ENCODE peak calls at places on chromosomes 12 and 14, in seven cellular contexts. One of them, this sample, is unnamed.

GRCh38 chr12:51819851-51820720 is 28.4 kb downstream of the FIGNL2 start:
- DNase-seq in esophagus squamous epithelium: no peak
- DNase-seq in H9: no peak
- DNase-seq in lung: no peak
- DNase-seq in neural progenitor cell: peak
- DNase-seq in esophagus muscularis mucosa: no peak
- DNase-seq in nephron progenitor cell: no peak
- DNase-seq in this sample: no peak

GRCh38 chr14:64906022-64906421 is 8.2 kb upstream of the CHURC1 start:
- DNase-seq in esophagus squamous epithelium: no peak
- DNase-seq in H9: no peak
- DNase-seq in lung: no peak
- DNase-seq in neural progenitor cell: no peak
- DNase-seq in esophagus muscularis mucosa: no peak
- DNase-seq in nephron progenitor cell: no peak
- DNase-seq in this sample: no peak

GRCh38 chr14:68936476-68936875 is 42.6 kb downstream of the ACTN1 start:
- DNase-seq in esophagus squamous epithelium: no peak
- DNase-seq in H9: no peak
- DNase-seq in lung: no peak
- DNase-seq in neural progenitor cell: no peak
- DNase-seq in esophagus muscularis mucosa: no peak
- DNase-seq in nephron progenitor cell: no peak
- DNase-seq in this sample: no peak

GRCh38 chr12:19129486-19130223 is at the start of gene PLEKHA5:
- DNase-seq in esophagus squamous epithelium: no peak
- DNase-seq in H9: peak
- DNase-seq in lung: peak
- DNase-seq in neural progenitor cell: peak
- DNase-seq in esophagus muscularis mucosa: no peak
- DNase-seq in nephron progenitor cell: peak
- DNase-seq in this sample: peak

GRCh38 chr12:77118696-77119095 is 53.3 kb upstream of the E2F7 start:
- DNase-seq in esophagus squamous epithelium: no peak
- DNase-seq in H9: no peak
- DNase-seq in lung: no peak
- DNase-seq in neural progenitor cell: no peak
- DNase-seq in esophagus muscularis mucosa: no peak
- DNase-seq in nephron progenitor cell: no peak
- DNase-seq in this sample: peak

GRCh38 chr14:71243697-71244096 is 336.4 kb downstream of the PCNX1 start:
- DNase-seq in esophagus squamous epithelium: no peak
- DNase-seq in H9: no peak
- DNase-seq in lung: no peak
- DNase-seq in neural progenitor cell: no peak
- DNase-seq in esophagus muscularis mucosa: no peak
- DNase-seq in nephron progenitor cell: no peak
- DNase-seq in this sample: no peak

GRCh38 chr12:131101703-131102492 is 148.2 kb downstream of the ADGRD1 start:
- DNase-seq in esophagus squamous epithelium: no peak
- DNase-seq in H9: peak
- DNase-seq in lung: no peak
- DNase-seq in neural progenitor cell: no peak
- DNase-seq in esophagus muscularis mucosa: no peak
- DNase-seq in nephron progenitor cell: no peak
- DNase-seq in this sample: no peak

GRCh38 chr12:107131832-107132616 is 38.7 kb upstream of the CRY1 start:
- DNase-seq in esophagus squamous epithelium: no peak
- DNase-seq in H9: peak
- DNase-seq in lung: no peak
- DNase-seq in neural progenitor cell: peak
- DNase-seq in esophagus muscularis mucosa: no peak
- DNase-seq in nephron progenitor cell: peak
- DNase-seq in this sample: peak

GRCh38 chr14:64628940-64629403 is 75.3 kb upstream of the PLEKHG3 start:
- DNase-seq in esophagus squamous epithelium: no peak
- DNase-seq in H9: no peak
- DNase-seq in lung: no peak
- DNase-seq in neural progenitor cell: no peak
- DNase-seq in esophagus muscularis mucosa: no peak
- DNase-seq in nephron progenitor cell: no peak
- DNase-seq in this sample: peak

GRCh38 chr12:113432976-113433375 is 10.8 kb downstream of the SDSL start:
- DNase-seq in esophagus squamous epithelium: no peak
- DNase-seq in H9: no peak
- DNase-seq in lung: no peak
- DNase-seq in neural progenitor cell: no peak
- DNase-seq in esophagus muscularis mucosa: no peak
- DNase-seq in nephron progenitor cell: no peak
- DNase-seq in this sample: no peak

GRCh38 chr12:75878382-75878720 is 153.2 kb downstream of the PHLDA1 start:
- DNase-seq in esophagus squamous epithelium: no peak
- DNase-seq in H9: no peak
- DNase-seq in lung: no peak
- DNase-seq in neural progenitor cell: no peak
- DNase-seq in esophagus muscularis mucosa: no peak
- DNase-seq in nephron progenitor cell: no peak
- DNase-seq in this sample: no peak

GRCh38 chr12:79426121-79426520 is 264.6 kb downstream of the PAWR start:
- DNase-seq in esophagus squamous epithelium: no peak
- DNase-seq in H9: no peak
- DNase-seq in lung: no peak
- DNase-seq in neural progenitor cell: no peak
- DNase-seq in esophagus muscularis mucosa: no peak
- DNase-seq in nephron progenitor cell: no peak
- DNase-seq in this sample: no peak

GRCh38 chr14:93135399-93135798 is 19.7 kb upstream of the ITPK1 start:
- DNase-seq in esophagus squamous epithelium: no peak
- DNase-seq in H9: no peak
- DNase-seq in lung: no peak
- DNase-seq in neural progenitor cell: no peak
- DNase-seq in esophagus muscularis mucosa: no peak
- DNase-seq in nephron progenitor cell: no peak
- DNase-seq in this sample: peak

GRCh38 chr14:104297313-104297704 is 158.9 kb downstream of the KIF26A start:
- DNase-seq in esophagus squamous epithelium: no peak
- DNase-seq in H9: no peak
- DNase-seq in lung: no peak
- DNase-seq in neural progenitor cell: no peak
- DNase-seq in esophagus muscularis mucosa: no peak
- DNase-seq in nephron progenitor cell: no peak
- DNase-seq in this sample: no peak

GRCh38 chr14:70771781-70772212 is 37.5 kb downstream of the MAP3K9 start:
- DNase-seq in esophagus squamous epithelium: no peak
- DNase-seq in H9: peak
- DNase-seq in lung: no peak
- DNase-seq in neural progenitor cell: peak
- DNase-seq in esophagus muscularis mucosa: no peak
- DNase-seq in nephron progenitor cell: peak
- DNase-seq in this sample: peak

GRCh38 chr14:75292016-75292646 is 13.5 kb downstream of the FOS start:
- DNase-seq in esophagus squamous epithelium: no peak
- DNase-seq in H9: no peak
- DNase-seq in lung: no peak
- DNase-seq in neural progenitor cell: no peak
- DNase-seq in esophagus muscularis mucosa: no peak
- DNase-seq in nephron progenitor cell: no peak
- DNase-seq in this sample: no peak

GRCh38 chr14:99505089-99505488 is 23.9 kb downstream of the CCNK start:
- DNase-seq in esophagus squamous epithelium: no peak
- DNase-seq in H9: no peak
- DNase-seq in lung: no peak
- DNase-seq in neural progenitor cell: no peak
- DNase-seq in esophagus muscularis mucosa: no peak
- DNase-seq in nephron progenitor cell: no peak
- DNase-seq in this sample: no peak

GRCh38 chr12:28961948-28962384 is 187.1 kb upstream of the FAR2 start:
- DNase-seq in esophagus squamous epithelium: no peak
- DNase-seq in H9: no peak
- DNase-seq in lung: no peak
- DNase-seq in neural progenitor cell: no peak
- DNase-seq in esophagus muscularis mucosa: no peak
- DNase-seq in nephron progenitor cell: no peak
- DNase-seq in this sample: no peak

GRCh38 chr14:22388669-22389625 is 200.1 kb downstream of the DAD1 start:
- DNase-seq in esophagus squamous epithelium: no peak
- DNase-seq in H9: no peak
- DNase-seq in lung: no peak
- DNase-seq in neural progenitor cell: no peak
- DNase-seq in esophagus muscularis mucosa: no peak
- DNase-seq in nephron progenitor cell: no peak
- DNase-seq in this sample: peak

GRCh38 chr12:96720363-96720705 is 186.7 kb upstream of the NEDD1 start:
- DNase-seq in esophagus squamous epithelium: no peak
- DNase-seq in H9: peak
- DNase-seq in lung: no peak
- DNase-seq in neural progenitor cell: no peak
- DNase-seq in esophagus muscularis mucosa: no peak
- DNase-seq in nephron progenitor cell: no peak
- DNase-seq in this sample: peak

GRCh38 chr12:26880625-26881024 is 47.6 kb upstream of the ITPR2 start:
- DNase-seq in esophagus squamous epithelium: no peak
- DNase-seq in H9: no peak
- DNase-seq in lung: no peak
- DNase-seq in neural progenitor cell: no peak
- DNase-seq in esophagus muscularis mucosa: peak
- DNase-seq in nephron progenitor cell: no peak
- DNase-seq in this sample: no peak

GRCh38 chr14:75040497-75040896 is 10.8 kb downstream of the MLH3 start:
- DNase-seq in esophagus squamous epithelium: no peak
- DNase-seq in H9: no peak
- DNase-seq in lung: no peak
- DNase-seq in neural progenitor cell: no peak
- DNase-seq in esophagus muscularis mucosa: no peak
- DNase-seq in nephron progenitor cell: no peak
- DNase-seq in this sample: no peak

GRCh38 chr14:74302160-74302628 is 540 bp downstream of the ABCD4 start:
- DNase-seq in esophagus squamous epithelium: no peak
- DNase-seq in H9: no peak
- DNase-seq in lung: no peak
- DNase-seq in neural progenitor cell: peak
- DNase-seq in esophagus muscularis mucosa: no peak
- DNase-seq in nephron progenitor cell: no peak
- DNase-seq in this sample: peak

GRCh38 chr14:20855652-20856291 is 35.4 kb upstream of the RNASE3 start:
- DNase-seq in esophagus squamous epithelium: peak
- DNase-seq in H9: peak
- DNase-seq in lung: peak
- DNase-seq in neural progenitor cell: peak
- DNase-seq in esophagus muscularis mucosa: no peak
- DNase-seq in nephron progenitor cell: peak
- DNase-seq in this sample: peak

GRCh38 chr14:48748151-48748550 is 838.0 kb downstream of the RPS29 start:
- DNase-seq in esophagus squamous epithelium: no peak
- DNase-seq in H9: no peak
- DNase-seq in lung: no peak
- DNase-seq in neural progenitor cell: no peak
- DNase-seq in esophagus muscularis mucosa: no peak
- DNase-seq in nephron progenitor cell: no peak
- DNase-seq in this sample: no peak

GRCh38 chr12:46386360-46386867 is 13.8 kb upstream of the SLC38A2 start:
- DNase-seq in esophagus squamous epithelium: no peak
- DNase-seq in H9: no peak
- DNase-seq in lung: no peak
- DNase-seq in neural progenitor cell: no peak
- DNase-seq in esophagus muscularis mucosa: no peak
- DNase-seq in nephron progenitor cell: no peak
- DNase-seq in this sample: peak

GRCh38 chr14:78130356-78130755 is 39.8 kb upstream of the NRXN3 start:
- DNase-seq in esophagus squamous epithelium: no peak
- DNase-seq in H9: no peak
- DNase-seq in lung: no peak
- DNase-seq in neural progenitor cell: no peak
- DNase-seq in esophagus muscularis mucosa: no peak
- DNase-seq in nephron progenitor cell: no peak
- DNase-seq in this sample: no peak

GRCh38 chr12:53743277-53744129 is 8.3 kb downstream of the CISTR start:
- DNase-seq in esophagus squamous epithelium: no peak
- DNase-seq in H9: peak
- DNase-seq in lung: peak
- DNase-seq in neural progenitor cell: peak
- DNase-seq in esophagus muscularis mucosa: no peak
- DNase-seq in nephron progenitor cell: peak
- DNase-seq in this sample: peak
- TF ChIP-seq CTCF in esophagus squamous epithelium: peak
- TF ChIP-seq CTCF in H9: peak
- TF ChIP-seq CTCF in lung: peak
- TF ChIP-seq CTCF in neural progenitor cell: peak
- TF ChIP-seq CTCF in esophagus muscularis mucosa: peak
- TF ChIP-seq CTCF in nephron progenitor cell: peak
- TF ChIP-seq CTCF in this sample: peak

GRCh38 chr12:103331643-103332042 is 164.1 kb downstream of the C12orf42 start:
- DNase-seq in esophagus squamous epithelium: no peak
- DNase-seq in H9: no peak
- DNase-seq in lung: no peak
- DNase-seq in neural progenitor cell: no peak
- DNase-seq in esophagus muscularis mucosa: no peak
- DNase-seq in nephron progenitor cell: no peak
- DNase-seq in this sample: no peak
- TF ChIP-seq CTCF in esophagus squamous epithelium: no peak
- TF ChIP-seq CTCF in H9: peak
- TF ChIP-seq CTCF in lung: no peak
- TF ChIP-seq CTCF in neural progenitor cell: no peak
- TF ChIP-seq CTCF in esophagus muscularis mucosa: no peak
- TF ChIP-seq CTCF in nephron progenitor cell: no peak
- TF ChIP-seq CTCF in this sample: no peak

DNA sequence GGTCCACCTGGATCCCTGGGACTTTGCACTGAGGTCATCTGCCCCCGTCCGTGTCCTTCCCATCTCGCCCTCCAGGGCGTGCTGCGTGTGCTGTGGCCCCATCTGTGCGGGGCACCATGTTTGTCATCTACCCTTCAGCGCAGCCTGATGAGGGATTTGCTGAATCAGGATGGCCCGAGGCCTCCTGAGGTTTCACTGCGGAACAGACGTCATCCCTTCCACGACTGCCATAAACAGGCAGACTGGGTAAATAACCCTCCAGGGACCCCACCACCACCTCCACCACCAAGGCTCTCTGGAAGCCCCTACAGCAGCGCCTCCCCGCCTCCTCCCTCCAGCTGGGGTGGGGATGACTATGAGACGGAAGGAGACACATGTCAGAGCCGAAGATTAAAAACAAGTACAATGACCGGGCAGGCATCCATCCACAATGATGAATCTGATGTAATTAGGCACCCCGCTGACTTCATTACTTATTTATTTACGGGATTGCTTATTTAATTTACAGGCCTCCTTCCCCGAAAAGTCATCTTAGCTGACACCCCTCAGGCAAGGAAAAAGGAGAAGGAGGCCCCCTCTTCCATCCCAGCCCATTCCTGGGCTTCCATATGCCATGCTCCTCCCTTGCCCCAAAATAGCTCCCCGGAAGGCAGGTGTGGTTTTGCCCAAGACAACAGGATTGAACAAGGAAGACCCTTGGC is 39.4 kb downstream of the NCOR2 start:
- DNase-seq in esophagus squamous epithelium: no peak
- DNase-seq in H9: no peak
- DNase-seq in lung: no peak
- DNase-seq in neural progenitor cell: no peak
- DNase-seq in esophagus muscularis mucosa: no peak
- DNase-seq in nephron progenitor cell: no peak
- DNase-seq in this sample: no peak
- TF ChIP-seq CTCF in esophagus squamous epithelium: no peak
- TF ChIP-seq CTCF in H9: peak
- TF ChIP-seq CTCF in lung: no peak
- TF ChIP-seq CTCF in neural progenitor cell: peak
- TF ChIP-seq CTCF in esophagus muscularis mucosa: no peak
- TF ChIP-seq CTCF in nephron progenitor cell: no peak
- TF ChIP-seq CTCF in this sample: no peak

GRCh38 chr12:1612196-1612595 is 16.8 kb upstream of the WNT5B start:
- DNase-seq in esophagus squamous epithelium: no peak
- DNase-seq in H9: no peak
- DNase-seq in lung: no peak
- DNase-seq in neural progenitor cell: no peak
- DNase-seq in esophagus muscularis mucosa: no peak
- DNase-seq in nephron progenitor cell: no peak
- DNase-seq in this sample: no peak
- TF ChIP-seq CTCF in esophagus squamous epithelium: no peak
- TF ChIP-seq CTCF in H9: no peak
- TF ChIP-seq CTCF in lung: no peak
- TF ChIP-seq CTCF in neural progenitor cell: no peak
- TF ChIP-seq CTCF in esophagus muscularis mucosa: no peak
- TF ChIP-seq CTCF in nephron progenitor cell: no peak
- TF ChIP-seq CTCF in this sample: no peak